ENCODE peak calls at places on chromosomes 11 and 22, in nine cellular contexts. B is A549; H is K562; L is stimulated activated CD8-positive, alpha-beta memory T cell treated with anti-CD3 and anti-CD28 coated beads, Interleukin-12 subunit alpha, Interleukin-12 subunit beta, amount 100 ng/mL, for 4 hours; K is tibial nerve; F is cardiac muscle cell; E is NCI-H1105 treated with DMSO at 0.1 percent for 48 hours; Y is body of pancreas; D is myocyte. M is an unnamed sample.

GRCh38 chr11:22711880-22712279 is 45.5 kb downstream of the GAS2 start:
- DNase-seq in B (no peak), H (no peak), L (no peak), K (no peak), F (no peak), E (no peak), Y (peak), D (no peak), M (no peak)

GRCh38 chr11:13008625-13009475 is at the start of gene RASSF10:
- DNase-seq in B (peak), H (no peak), L (no peak), K (no peak), F (peak), E (peak), Y (peak), D (peak), M (peak)

GRCh38 chr22:38017272-38017920 is 33.0 kb upstream of the SOX10 start:
- DNase-seq in B (no peak), H (no peak), L (no peak), K (peak), F (no peak), E (no peak), Y (peak), D (no peak), M (no peak)

GRCh38 chr22:37897805-37898204 is 8.3 kb upstream of the MICALL1 start:
- DNase-seq in B (no peak), H (no peak), L (no peak), K (no peak), F (no peak), E (no peak), Y (no peak), D (no peak), M (no peak)

GRCh38 chr11:2891291-2891690 is 5.7 kb upstream of the CDKN1C start:
- DNase-seq in B (no peak), H (peak), L (no peak), K (no peak), F (peak), E (no peak), Y (no peak), D (no peak), M (no peak)

GRCh38 chr11:35944503-35945136 is 758 bp downstream of the LDLRAD3 start:
- DNase-seq in B (no peak), H (no peak), L (no peak), K (no peak), F (peak), E (no peak), Y (no peak), D (peak), M (peak)

GRCh38 chr11:122695076-122695620 is 39.6 kb downstream of the UBASH3B start:
- DNase-seq in B (no peak), H (no peak), L (no peak), K (no peak), F (no peak), E (no peak), Y (no peak), D (no peak), M (no peak)

GRCh38 chr11:94658386-94658785 is 91.2 kb downstream of the PIWIL4 start:
- DNase-seq in B (no peak), H (no peak), L (no peak), K (no peak), F (no peak), E (peak), Y (no peak), D (no peak), M (no peak)

GRCh38 chr11:111765320-111765983 is 737 bp downstream of the PPP2R1B start:
- DNase-seq in B (no peak), H (no peak), L (no peak), K (no peak), F (no peak), E (peak), Y (peak), D (no peak), M (no peak)

GRCh38 chr11:13091373-13091772 is 82.3 kb downstream of the RASSF10 start:
- DNase-seq in B (no peak), H (peak), L (no peak), K (no peak), F (no peak), E (no peak), Y (no peak), D (no peak), M (no peak)

GRCh38 chr11:1014276-1014675 is 22.2 kb downstream of the MUC6 start:
- DNase-seq in B (no peak), H (no peak), L (no peak), K (no peak), F (no peak), E (no peak), Y (no peak), D (no peak), M (no peak)

GRCh38 chr22:43731986-43732385 is 80.1 kb downstream of the EFCAB6 start:
- DNase-seq in B (no peak), H (no peak), L (no peak), K (no peak), F (no peak), E (no peak), Y (no peak), D (no peak), M (no peak)

GRCh38 chr11:127632971-127633680 is 632.6 kb upstream of the KIRREL3 start:
- DNase-seq in B (no peak), H (no peak), L (no peak), K (no peak), F (no peak), E (no peak), Y (no peak), D (no peak), M (no peak)

GRCh38 chr11:59154585-59154984 is 11.9 kb downstream of the FAM111A start:
- DNase-seq in B (no peak), H (no peak), L (no peak), K (no peak), F (no peak), E (no peak), Y (no peak), D (no peak), M (no peak)

GRCh38 chr11:45654741-45655283 is 10.6 kb downstream of the CHST1 start:
- DNase-seq in B (no peak), H (no peak), L (no peak), K (no peak), F (no peak), E (no peak), Y (no peak), D (no peak), M (no peak)

GRCh38 chr11:3188496-3189192 is 23.5 kb upstream of the OSBPL5 start:
- DNase-seq in B (no peak), H (no peak), L (no peak), K (no peak), F (no peak), E (no peak), Y (no peak), D (no peak), M (no peak)

GRCh38 chr11:70468256-70469230 is 70.2 kb downstream of the CTTN start:
- DNase-seq in B (no peak), H (no peak), L (no peak), K (no peak), F (no peak), E (no peak), Y (no peak), D (peak), M (no peak)

M was measured in HEK293T.